ENCODE peak calls at places on chromosomes 1 and 21, in eight cellular contexts. J is heart left ventricle, O is IMR-90, P is glutamatergic neuron, V is fibroblast of lung, Y is esophagus muscularis mucosa, A is fibroblast of mammary gland, K is endothelial cell of umbilical vein. R is an unnamed sample.

GRCh38 chr1:244010191-244010590 is 40.9 kb upstream of the ZBTB18 start:
- DNase-seq in V (no peak), Y (no peak), P (no peak), J (no peak), A (peak), K (no peak), O (peak), R (no peak)

GRCh38 chr1:59985901-59986735 is 59.5 kb upstream of the CYP2J2 start:
- DNase-seq in O (no peak), K (no peak), Y (peak), A (peak), P (no peak), J (no peak), V (no peak), R (no peak)

GRCh38 chr1:81327103-81327728 is 473.5 kb upstream of the ADGRL2 start:
- DNase-seq in A (no peak), O (no peak), J (no peak), Y (no peak), K (no peak), P (no peak), V (no peak), R (no peak)

GRCh38 chr1:153028771-153029170 is 2.2 kb upstream of the SPRR1B start:
- DNase-seq in A (no peak), K (no peak), V (no peak), Y (no peak), J (no peak), O (no peak), P (no peak), R (no peak)

GRCh38 chr1:241715956-241716355 is 63.9 kb downstream of the WDR64 start:
- DNase-seq in J (no peak), P (no peak), Y (no peak), O (no peak), V (peak), A (peak), K (no peak), R (no peak)

GRCh38 chr1:68426594-68426993 is 23.2 kb downstream of the RPE65 start:
- DNase-seq in V (no peak), A (no peak), P (no peak), J (no peak), K (no peak), O (no peak), Y (no peak), R (no peak)

GRCh38 chr1:2108877-2109580 is 58.8 kb downstream of the PRKCZ start:
- DNase-seq in P (no peak), J (no peak), Y (no peak), V (no peak), K (no peak), O (no peak), A (no peak), R (no peak)

GRCh38 chr1:32447469-32448185 is 17.2 kb upstream of the ZBTB8B start:
- DNase-seq in P (no peak), K (no peak), J (no peak), Y (no peak), O (peak), A (peak), V (peak), R (no peak)

GRCh38 chr1:86436041-86436440 is 12.1 kb downstream of the CLCA2 start:
- DNase-seq in O (no peak), J (no peak), K (no peak), Y (no peak), A (no peak), V (no peak), P (no peak), R (no peak)

GRCh38 chr1:169692766-169693460 is 18.5 kb downstream of the SELL start:
- DNase-seq in A (no peak), O (no peak), P (no peak), J (no peak), V (no peak), Y (no peak), K (no peak), R (no peak)

GRCh38 chr1:2639203-2639602 is 6.4 kb upstream of the MMEL1 start:
- DNase-seq in A (no peak), V (no peak), Y (no peak), J (no peak), K (no peak), P (no peak), O (no peak), R (no peak)

GRCh38 chr1:211630236-211631081 is 45.0 kb downstream of the NEK2 start:
- DNase-seq in V (peak), O (no peak), P (no peak), A (no peak), J (peak), Y (no peak), K (no peak), R (no peak)

GRCh38 chr21:46024983-46025860 is 43.7 kb downstream of the COL6A1 start:
- DNase-seq in V (no peak), J (no peak), Y (no peak), O (peak), A (peak), K (no peak), P (no peak), R (no peak)

GRCh38 chr1:59177756-59178155 is 119.1 kb upstream of the FGGY start:
- DNase-seq in A (no peak), V (no peak), O (no peak), J (no peak), Y (peak), P (no peak), K (no peak), R (no peak)

GRCh38 chr1:117683571-117684285 is 77.9 kb downstream of the TENT5C start:
- DNase-seq in V (peak), K (no peak), Y (no peak), A (peak), P (no peak), J (peak), O (peak), R (no peak)

DNA sequence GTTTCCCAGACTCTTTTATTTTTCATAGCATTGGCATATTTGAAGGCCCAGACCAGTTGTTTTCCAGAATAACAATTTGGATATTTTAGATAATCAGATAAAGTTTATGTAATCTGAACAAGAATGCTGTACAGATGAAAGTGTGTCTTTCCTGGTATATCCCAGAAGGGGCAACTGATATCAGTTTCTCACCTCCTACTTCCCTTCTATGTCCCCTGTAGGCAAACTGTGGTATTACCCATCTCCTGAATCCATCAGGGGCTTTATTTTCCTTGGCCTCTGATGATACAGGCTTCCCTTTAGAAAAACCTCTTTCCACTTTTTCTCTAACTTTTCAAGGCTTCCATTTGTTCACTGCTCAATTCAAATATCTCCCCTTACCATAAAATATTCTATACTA is 87.5 kb upstream of the RGS1 start:
- DNase-seq in V (no peak), K (no peak), Y (no peak), P (no peak), J (no peak), O (no peak), A (no peak), R (no peak)
- TF ChIP-seq CTCF in V (peak), K (no peak), Y (peak), P (peak), J (no peak), O (peak), A (peak), R (peak)

GRCh38 chr1:219066631-219067349 is 106.9 kb upstream of the LYPLAL1 start:
- DNase-seq in A (peak), V (peak), O (peak), P (no peak), Y (no peak), J (no peak), K (peak), R (no peak)
- TF ChIP-seq CTCF in A (peak), V (peak), O (peak), P (peak), Y (peak), J (peak), K (peak), R (peak)

DNA sequence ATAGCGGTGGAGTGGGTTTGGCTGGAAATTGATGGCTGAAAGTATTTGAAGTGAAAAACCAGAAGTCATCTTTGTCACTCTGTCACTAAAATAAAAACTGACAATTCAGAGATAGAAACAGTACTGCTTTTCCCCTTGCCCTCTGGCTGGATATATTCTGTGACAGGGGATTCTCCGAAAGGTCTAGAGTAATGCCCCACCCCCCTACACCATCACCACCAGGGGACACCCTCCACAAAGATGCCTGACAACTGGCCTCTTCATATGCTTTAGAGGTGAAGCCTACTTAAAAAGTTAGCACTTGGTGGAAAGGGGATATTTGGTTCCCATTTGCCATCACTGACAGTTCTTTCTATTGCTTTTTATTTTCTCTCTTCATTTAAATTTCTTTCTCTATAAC is 73.5 kb downstream of the SGIP1 start:
- DNase-seq in Y (no peak), K (no peak), A (no peak), O (no peak), J (no peak), P (no peak), V (no peak), R (no peak)
- TF ChIP-seq CTCF in Y (no peak), K (no peak), A (peak), O (no peak), J (no peak), P (no peak), V (no peak), R (no peak)

GRCh38 chr1:43564617-43565348 is 34.1 kb downstream of the PTPRF start:
- DNase-seq in V (no peak), A (no peak), Y (no peak), O (no peak), K (no peak), P (peak), J (no peak), R (no peak)
- TF ChIP-seq CTCF in V (no peak), A (no peak), Y (no peak), O (no peak), K (no peak), P (no peak), J (no peak), R (no peak)